ENCODE peak calls at places on chromosome 11, in five cellular contexts. One of them, this sample, is unnamed.

GRCh38 chr11:56396047-56396446 is 16.4 kb upstream of the OR5AL1 start:
- DNase-seq in stomach: no peak
- DNase-seq in SK-N-SH: no peak
- DNase-seq in spleen: no peak
- DNase-seq in HL-60: no peak
- DNase-seq in this sample: no peak

GRCh38 chr11:7890417-7891179 is 40.5 kb downstream of the OR10A6 start:
- DNase-seq in HL-60: no peak
- DNase-seq in stomach: no peak
- DNase-seq in spleen: no peak
- DNase-seq in SK-N-SH: no peak
- DNase-seq in this sample: no peak

GRCh38 chr11:15819679-15820286 is 536.6 kb downstream of the SOX6 start:
- DNase-seq in HL-60: peak
- DNase-seq in stomach: peak
- DNase-seq in spleen: peak
- DNase-seq in SK-N-SH: no peak
- DNase-seq in this sample: peak

GRCh38 chr11:82701847-82702520 is 31.7 kb downstream of the FAM181B start:
- DNase-seq in HL-60: no peak
- DNase-seq in spleen: no peak
- DNase-seq in SK-N-SH: peak
- DNase-seq in stomach: no peak
- DNase-seq in this sample: no peak

GRCh38 chr11:124538019-124538418 is 5.4 kb downstream of the OR8B12 start:
- DNase-seq in spleen: no peak
- DNase-seq in SK-N-SH: no peak
- DNase-seq in stomach: no peak
- DNase-seq in HL-60: no peak
- DNase-seq in this sample: no peak

GRCh38 chr11:114774599-114775365 is 96.5 kb downstream of the NXPE2 start:
- DNase-seq in SK-N-SH: peak
- DNase-seq in stomach: peak
- DNase-seq in spleen: no peak
- DNase-seq in HL-60: peak
- DNase-seq in this sample: no peak

GRCh38 chr11:26344647-26345046 is 12.7 kb downstream of the ANO3 start:
- DNase-seq in SK-N-SH: no peak
- DNase-seq in HL-60: no peak
- DNase-seq in stomach: no peak
- DNase-seq in spleen: no peak
- DNase-seq in this sample: no peak

GRCh38 chr11:30006876-30007275 is 10.0 kb downstream of the KCNA4 start:
- DNase-seq in stomach: no peak
- DNase-seq in SK-N-SH: no peak
- DNase-seq in HL-60: no peak
- DNase-seq in spleen: no peak
- DNase-seq in this sample: no peak

GRCh38 chr11:88352139-88352538 is 14.6 kb upstream of the CTSC start:
- DNase-seq in spleen: no peak
- DNase-seq in SK-N-SH: no peak
- DNase-seq in stomach: no peak
- DNase-seq in HL-60: no peak
- DNase-seq in this sample: no peak

GRCh38 chr11:121237686-121238658 is 54.6 kb upstream of the SC5D start:
- DNase-seq in stomach: no peak
- DNase-seq in HL-60: no peak
- DNase-seq in spleen: no peak
- DNase-seq in SK-N-SH: no peak
- DNase-seq in this sample: no peak

GRCh38 chr11:107998761-107999160 is 9.9 kb upstream of the CUL5 start:
- DNase-seq in HL-60: no peak
- DNase-seq in stomach: no peak
- DNase-seq in SK-N-SH: no peak
- DNase-seq in spleen: no peak
- DNase-seq in this sample: no peak

GRCh38 chr11:131025020-131025419 is 108.7 kb upstream of the SNX19 start:
- DNase-seq in stomach: no peak
- DNase-seq in spleen: no peak
- DNase-seq in HL-60: no peak
- DNase-seq in SK-N-SH: peak
- DNase-seq in this sample: no peak

GRCh38 chr11:40292636-40293585 is 1166.5 kb downstream of the LRRC4C start:
- DNase-seq in SK-N-SH: peak
- DNase-seq in spleen: no peak
- DNase-seq in stomach: no peak
- DNase-seq in HL-60: no peak
- DNase-seq in this sample: peak

GRCh38 chr11:101721270-101721669 is 137.5 kb upstream of the TRPC6 start:
- DNase-seq in spleen: no peak
- DNase-seq in SK-N-SH: no peak
- DNase-seq in stomach: no peak
- DNase-seq in HL-60: no peak
- DNase-seq in this sample: no peak

GRCh38 chr11:88886796-88887195 is 179.0 kb downstream of the GRM5 start:
- DNase-seq in spleen: no peak
- DNase-seq in HL-60: peak
- DNase-seq in SK-N-SH: peak
- DNase-seq in stomach: no peak
- DNase-seq in this sample: no peak

GRCh38 chr11:107818491-107818890 is 40.1 kb downstream of the SLC35F2 start:
- DNase-seq in stomach: no peak
- DNase-seq in HL-60: no peak
- DNase-seq in SK-N-SH: no peak
- DNase-seq in spleen: no peak
- DNase-seq in this sample: no peak

GRCh38 chr11:96306933-96307747 is 35.9 kb downstream of the MAML2 start:
- DNase-seq in HL-60: no peak
- DNase-seq in spleen: no peak
- DNase-seq in stomach: peak
- DNase-seq in SK-N-SH: peak
- DNase-seq in this sample: peak

GRCh38 chr11:14519692-14520085 is 497 bp downstream of the PSMA1 start:
- DNase-seq in SK-N-SH: no peak
- DNase-seq in HL-60: peak
- DNase-seq in stomach: no peak
- DNase-seq in spleen: no peak
- DNase-seq in this sample: no peak

GRCh38 chr11:9680028-9680427 is 16.2 kb downstream of the SWAP70 start:
- DNase-seq in HL-60: no peak
- DNase-seq in stomach: no peak
- DNase-seq in SK-N-SH: no peak
- DNase-seq in spleen: no peak
- DNase-seq in this sample: no peak

GRCh38 chr11:111378773-111379499 is at the start of gene POU2AF1:
- DNase-seq in HL-60: no peak
- DNase-seq in SK-N-SH: no peak
- DNase-seq in spleen: peak
- DNase-seq in stomach: no peak
- DNase-seq in this sample: no peak

GRCh38 chr11:16840951-16841350 is 102.5 kb downstream of the C11orf58 start:
- DNase-seq in spleen: no peak
- DNase-seq in stomach: no peak
- DNase-seq in SK-N-SH: no peak
- DNase-seq in HL-60: no peak
- DNase-seq in this sample: no peak

GRCh38 chr11:102360681-102361080 is 13.7 kb downstream of the BIRC2 start:
- DNase-seq in HL-60: no peak
- DNase-seq in SK-N-SH: no peak
- DNase-seq in spleen: no peak
- DNase-seq in stomach: no peak
- DNase-seq in this sample: no peak

GRCh38 chr11:95487391-95487790 is 256.4 kb upstream of the SESN3 start:
- DNase-seq in HL-60: no peak
- DNase-seq in stomach: no peak
- DNase-seq in SK-N-SH: no peak
- DNase-seq in spleen: no peak
- DNase-seq in this sample: no peak

GRCh38 chr11:67211656-67212436 is 54.4 kb upstream of the GRK2 start:
- DNase-seq in spleen: no peak
- DNase-seq in HL-60: peak
- DNase-seq in SK-N-SH: no peak
- DNase-seq in stomach: no peak
- DNase-seq in this sample: no peak

GRCh38 chr11:46162700-46163099 is 41.4 kb upstream of the PHF21A start:
- DNase-seq in stomach: no peak
- DNase-seq in SK-N-SH: no peak
- DNase-seq in HL-60: no peak
- DNase-seq in spleen: no peak
- DNase-seq in this sample: no peak

GRCh38 chr11:612201-612960 is 3.4 kb downstream of the IRF7 start:
- DNase-seq in SK-N-SH: no peak
- DNase-seq in stomach: peak
- DNase-seq in HL-60: no peak
- DNase-seq in spleen: no peak
- DNase-seq in this sample: no peak
- TF ChIP-seq POLR2AphosphoS5 in SK-N-SH: no peak
- TF ChIP-seq POLR2AphosphoS5 in stomach: no peak
- TF ChIP-seq POLR2AphosphoS5 in HL-60: no peak
- TF ChIP-seq POLR2AphosphoS5 in spleen: peak
- TF ChIP-seq POLR2AphosphoS5 in this sample: no peak

GRCh38 chr11:47236482-47236881 is 12.1 kb downstream of the ACP2 start:
- DNase-seq in SK-N-SH: peak
- DNase-seq in stomach: no peak
- DNase-seq in spleen: no peak
- DNase-seq in HL-60: no peak
- DNase-seq in this sample: no peak

GRCh38 chr11:47242596-47243192 is 5.9 kb downstream of the ACP2 start:
- DNase-seq in spleen: peak
- DNase-seq in HL-60: no peak
- DNase-seq in stomach: no peak
- DNase-seq in SK-N-SH: peak
- DNase-seq in this sample: no peak

GRCh38 chr11:47241740-47242400 is 6.7 kb downstream of the ACP2 start:
- DNase-seq in SK-N-SH: peak
- DNase-seq in HL-60: no peak
- DNase-seq in spleen: no peak
- DNase-seq in stomach: no peak
- DNase-seq in this sample: no peak

GRCh38 chr11:47243454-47243853 is 5.2 kb downstream of the ACP2 start:
- DNase-seq in HL-60: no peak
- DNase-seq in spleen: no peak
- DNase-seq in SK-N-SH: peak
- DNase-seq in stomach: no peak
- DNase-seq in this sample: no peak

DNA sequence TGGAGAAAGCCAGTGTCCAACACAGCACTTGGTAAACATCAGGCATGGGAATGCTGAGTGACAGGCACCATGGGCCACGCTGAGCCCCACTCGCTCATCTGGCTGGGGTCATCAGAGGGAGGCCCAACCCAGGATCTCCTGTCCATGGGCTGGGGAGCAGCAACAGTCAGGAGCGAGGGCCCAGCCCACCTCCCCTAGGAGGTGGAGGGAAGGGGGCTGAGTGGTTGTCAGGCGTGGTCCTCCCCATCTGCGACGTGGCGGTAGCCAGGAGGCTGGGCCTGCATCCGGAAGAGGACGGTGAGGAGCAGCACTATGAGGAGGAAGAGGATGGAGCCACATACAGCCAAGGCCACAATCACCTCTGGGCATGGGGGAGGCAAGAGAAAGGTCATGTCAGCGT is 8.7 kb downstream of the ACP2 start:
- DNase-seq in stomach: no peak
- DNase-seq in HL-60: no peak
- DNase-seq in spleen: no peak
- DNase-seq in SK-N-SH: peak
- DNase-seq in this sample: no peak
- TF ChIP-seq POLR2AphosphoS5 in stomach: no peak
- TF ChIP-seq POLR2AphosphoS5 in HL-60: no peak
- TF ChIP-seq POLR2AphosphoS5 in spleen: peak
- TF ChIP-seq POLR2AphosphoS5 in SK-N-SH: no peak
- TF ChIP-seq POLR2AphosphoS5 in this sample: no peak

GRCh38 chr11:58027341-58027740 is 3.4 kb upstream of the OR6Q1 start:
- DNase-seq in spleen: no peak
- DNase-seq in HL-60: no peak
- DNase-seq in SK-N-SH: no peak
- DNase-seq in stomach: no peak
- DNase-seq in this sample: no peak

GRCh38 chr11:58028687-58029411 is 1.9 kb upstream of the OR6Q1 start:
- DNase-seq in spleen: no peak
- DNase-seq in stomach: no peak
- DNase-seq in SK-N-SH: no peak
- DNase-seq in HL-60: no peak
- DNase-seq in this sample: no peak

GRCh38 chr11:58023435-58023931 is at the start of gene OR9Q1:
- DNase-seq in stomach: no peak
- DNase-seq in SK-N-SH: no peak
- DNase-seq in HL-60: no peak
- DNase-seq in spleen: no peak
- DNase-seq in this sample: no peak

DNA sequence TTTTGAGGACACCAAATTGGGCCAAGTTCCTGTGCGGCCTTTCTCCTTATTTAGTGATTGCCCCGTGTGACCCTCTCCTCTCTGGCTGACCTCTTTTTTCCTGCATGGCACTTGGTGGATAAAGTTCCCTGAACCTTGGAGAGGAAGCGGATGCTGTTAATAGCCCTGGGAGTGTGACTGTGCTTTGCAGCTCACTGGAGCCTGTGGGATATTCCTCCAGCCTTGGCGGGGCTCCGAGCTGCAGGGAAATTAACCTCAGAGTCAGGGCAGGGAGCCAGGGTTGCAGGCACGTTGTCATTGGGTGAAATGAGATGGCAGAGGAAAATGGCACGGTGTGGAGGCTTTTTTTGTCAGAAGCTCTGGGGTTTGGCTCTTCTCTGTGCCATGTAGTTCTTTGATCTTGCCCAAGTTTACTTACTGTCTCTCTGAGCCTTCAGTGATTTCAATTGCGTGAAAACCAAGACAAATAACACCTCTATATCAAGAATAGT is 965 bp downstream of the OR9Q1 start:
- DNase-seq in HL-60: no peak
- DNase-seq in SK-N-SH: no peak
- DNase-seq in stomach: peak
- DNase-seq in spleen: no peak
- DNase-seq in this sample: no peak
- TF ChIP-seq POLR2AphosphoS5 in HL-60: no peak
- TF ChIP-seq POLR2AphosphoS5 in SK-N-SH: no peak
- TF ChIP-seq POLR2AphosphoS5 in stomach: peak
- TF ChIP-seq POLR2AphosphoS5 in spleen: peak
- TF ChIP-seq POLR2AphosphoS5 in this sample: peak

DNA sequence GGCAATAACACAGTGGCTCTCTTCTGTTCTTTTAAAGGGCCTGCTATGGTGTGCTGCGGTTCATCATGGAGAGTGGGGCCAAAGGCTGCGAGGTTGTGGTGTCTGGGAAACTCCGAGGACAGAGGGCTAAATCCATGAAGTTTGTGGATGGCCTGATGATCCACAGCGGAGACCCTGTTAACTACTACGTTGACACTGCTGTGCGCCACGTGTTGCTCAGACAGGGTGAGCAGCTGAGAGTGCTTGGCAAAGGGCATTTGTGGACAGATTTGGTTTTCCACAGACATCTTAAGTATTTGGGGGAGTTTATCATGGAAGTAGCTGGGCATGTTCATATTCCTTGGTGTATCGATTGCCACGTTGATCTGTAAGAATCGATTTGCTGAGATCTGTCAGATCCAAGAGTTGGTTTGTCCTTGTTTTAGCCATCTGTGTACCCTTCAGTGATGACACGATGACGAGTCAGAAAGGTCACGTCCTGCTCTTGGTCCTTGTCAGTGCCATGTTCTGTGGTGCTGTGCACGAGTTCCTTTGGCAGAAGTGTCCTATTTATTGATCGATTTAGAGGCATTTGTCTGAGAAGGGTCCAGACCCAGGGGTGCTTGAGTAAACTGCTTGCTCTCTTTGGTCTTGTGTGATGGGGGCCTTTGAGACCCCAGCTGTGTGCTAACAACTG is 4.8 kb downstream of the RPS3 start:
- DNase-seq in stomach: no peak
- DNase-seq in SK-N-SH: no peak
- DNase-seq in HL-60: peak
- DNase-seq in spleen: peak
- DNase-seq in this sample: no peak
- TF ChIP-seq POLR2AphosphoS5 in stomach: no peak
- TF ChIP-seq POLR2AphosphoS5 in SK-N-SH: no peak
- TF ChIP-seq POLR2AphosphoS5 in HL-60: no peak
- TF ChIP-seq POLR2AphosphoS5 in spleen: no peak
- TF ChIP-seq POLR2AphosphoS5 in this sample: no peak

This sample was measured in sigmoid colon.